ENCODE peak calls at places on chromosomes 6 and 20, in six cellular contexts. One of them, this sample, is unnamed.
A peak's percentile ranks its signal among the peaks of the same experiment; 100 is the strongest.

GRCh38 chr6:133568970-133569889 is 319.7 kb upstream of the TCF21 start:
- DNase-seq in Daoy: peak; percentile 90
- DNase-seq in small intestine: peak; percentile 7
- DNase-seq in endothelial cell: peak; percentile 13
- DNase-seq in cardiac muscle cell: peak; percentile 65
- DNase-seq in GM23338: peak; percentile 77
- DNase-seq in this sample: peak; percentile 40

GRCh38 chr6:17470953-17471335 is 77.5 kb downstream of the CAP2 start:
- DNase-seq in Daoy: no peak
- DNase-seq in small intestine: no peak
- DNase-seq in endothelial cell: no peak
- DNase-seq in cardiac muscle cell: no peak
- DNase-seq in GM23338: no peak
- DNase-seq in this sample: no peak

GRCh38 chr6:81476881-81477280 is 275.6 kb downstream of the TENT5A start:
- DNase-seq in Daoy: peak; percentile 12
- DNase-seq in small intestine: no peak
- DNase-seq in endothelial cell: no peak
- DNase-seq in cardiac muscle cell: no peak
- DNase-seq in GM23338: no peak
- DNase-seq in this sample: no peak

GRCh38 chr20:14599613-14600012 is 262.2 kb upstream of the FLRT3 start:
- DNase-seq in Daoy: no peak
- DNase-seq in small intestine: no peak
- DNase-seq in endothelial cell: no peak
- DNase-seq in cardiac muscle cell: peak; percentile 1
- DNase-seq in GM23338: no peak
- DNase-seq in this sample: no peak

GRCh38 chr6:6856538-6857523 is 250.9 kb upstream of the RREB1 start:
- DNase-seq in Daoy: peak; percentile 57
- DNase-seq in small intestine: peak; percentile 97
- DNase-seq in endothelial cell: no peak
- DNase-seq in cardiac muscle cell: peak; percentile 43
- DNase-seq in GM23338: peak; percentile 71
- DNase-seq in this sample: peak; percentile 71

GRCh38 chr20:38874460-38875169 is 51.6 kb upstream of the FAM83D start:
- DNase-seq in Daoy: no peak
- DNase-seq in small intestine: peak; percentile 34
- DNase-seq in endothelial cell: no peak
- DNase-seq in cardiac muscle cell: no peak
- DNase-seq in GM23338: no peak
- DNase-seq in this sample: no peak

GRCh38 chr6:151121900-151122299 is 117.9 kb upstream of the AKAP12 start:
- DNase-seq in Daoy: no peak
- DNase-seq in small intestine: no peak
- DNase-seq in endothelial cell: no peak
- DNase-seq in cardiac muscle cell: no peak
- DNase-seq in GM23338: no peak
- DNase-seq in this sample: no peak

GRCh38 chr20:10565191-10565921 is 108.4 kb downstream of the JAG1 start:
- DNase-seq in Daoy: peak; percentile 30
- DNase-seq in small intestine: peak; percentile 75
- DNase-seq in endothelial cell: no peak
- DNase-seq in cardiac muscle cell: peak; percentile 60
- DNase-seq in GM23338: no peak
- DNase-seq in this sample: no peak

GRCh38 chr6:10166031-10166430 is 248.8 kb downstream of the TFAP2A start:
- DNase-seq in Daoy: no peak
- DNase-seq in small intestine: no peak
- DNase-seq in endothelial cell: no peak
- DNase-seq in cardiac muscle cell: no peak
- DNase-seq in GM23338: no peak
- DNase-seq in this sample: no peak

GRCh38 chr6:112659912-112660311 is 312.8 kb downstream of the RFPL4B start:
- DNase-seq in Daoy: no peak
- DNase-seq in small intestine: no peak
- DNase-seq in endothelial cell: no peak
- DNase-seq in cardiac muscle cell: no peak
- DNase-seq in GM23338: no peak
- DNase-seq in this sample: no peak

GRCh38 chr6:34569361-34569973 is 13.3 kb upstream of the SPDEF start:
- DNase-seq in Daoy: no peak
- DNase-seq in small intestine: no peak
- DNase-seq in endothelial cell: no peak
- DNase-seq in cardiac muscle cell: no peak
- DNase-seq in GM23338: no peak
- DNase-seq in this sample: no peak

GRCh38 chr6:53929340-53930120 is 134.7 kb downstream of the LRRC1 start:
- DNase-seq in Daoy: no peak
- DNase-seq in small intestine: no peak
- DNase-seq in endothelial cell: no peak
- DNase-seq in cardiac muscle cell: no peak
- DNase-seq in GM23338: no peak
- DNase-seq in this sample: no peak

GRCh38 chr20:10412591-10413408 is 21.2 kb downstream of the MKKS start:
- DNase-seq in Daoy: no peak
- DNase-seq in small intestine: no peak
- DNase-seq in endothelial cell: no peak
- DNase-seq in cardiac muscle cell: no peak
- DNase-seq in GM23338: no peak
- DNase-seq in this sample: no peak

GRCh38 chr20:38843346-38843745 is 37.8 kb downstream of the PPP1R16B start:
- DNase-seq in Daoy: no peak
- DNase-seq in small intestine: no peak
- DNase-seq in endothelial cell: no peak
- DNase-seq in cardiac muscle cell: no peak
- DNase-seq in GM23338: no peak
- DNase-seq in this sample: no peak

GRCh38 chr20:20184149-20184548 is 131.8 kb downstream of the CFAP61 start:
- DNase-seq in Daoy: peak; percentile 12
- DNase-seq in small intestine: no peak
- DNase-seq in endothelial cell: no peak
- DNase-seq in cardiac muscle cell: no peak
- DNase-seq in GM23338: peak; percentile 41
- DNase-seq in this sample: no peak

GRCh38 chr6:165689699-165690098 is 26.7 kb upstream of the PDE10A start:
- DNase-seq in Daoy: no peak
- DNase-seq in small intestine: no peak
- DNase-seq in endothelial cell: no peak
- DNase-seq in cardiac muscle cell: no peak
- DNase-seq in GM23338: no peak
- DNase-seq in this sample: no peak